ENCODE peak calls at places on chromosomes 3 and 15, in eight cellular contexts. One of them, this sample, is unnamed.

GRCh38 chr3:172848910-172849309 is 98.4 kb downstream of the ECT2 start:
- DNase-seq in NCI-H2029: no peak
- DNase-seq in neuronal stem cell: no peak
- DNase-seq in Karpas-422: no peak
- DNase-seq in astrocyte: peak; percentile 80
- DNase-seq in NCI-H2081: no peak
- DNase-seq in GOT3: no peak
- DNase-seq in globus pallidus: no peak
- DNase-seq in this sample: no peak

GRCh38 chr15:68593826-68594532 is 15.2 kb downstream of the CORO2B start:
- DNase-seq in NCI-H2029: no peak
- DNase-seq in neuronal stem cell: no peak
- DNase-seq in Karpas-422: no peak
- DNase-seq in astrocyte: no peak
- DNase-seq in NCI-H2081: no peak
- DNase-seq in GOT3: no peak
- DNase-seq in globus pallidus: no peak
- DNase-seq in this sample: no peak

GRCh38 chr3:126476166-126476975 is 680 bp upstream of the ZXDC start:
- DNase-seq in NCI-H2029: peak; percentile 47
- DNase-seq in neuronal stem cell: peak; percentile 41
- DNase-seq in Karpas-422: peak; percentile 53
- DNase-seq in astrocyte: peak; percentile 16
- DNase-seq in NCI-H2081: peak; percentile 57
- DNase-seq in GOT3: no peak
- DNase-seq in globus pallidus: peak; percentile 75
- DNase-seq in this sample: peak; percentile 52

GRCh38 chr3:54965746-54966145 is 37.9 kb upstream of the LRTM1 start:
- DNase-seq in NCI-H2029: no peak
- DNase-seq in neuronal stem cell: no peak
- DNase-seq in Karpas-422: no peak
- DNase-seq in astrocyte: peak; percentile 96
- DNase-seq in NCI-H2081: no peak
- DNase-seq in GOT3: no peak
- DNase-seq in globus pallidus: no peak
- DNase-seq in this sample: no peak

GRCh38 chr3:123627673-123628670 is 43.1 kb upstream of the HACD2 start:
- DNase-seq in NCI-H2029: peak; percentile 51
- DNase-seq in neuronal stem cell: no peak
- DNase-seq in Karpas-422: no peak
- DNase-seq in astrocyte: no peak
- DNase-seq in NCI-H2081: peak; percentile 48
- DNase-seq in GOT3: no peak
- DNase-seq in globus pallidus: no peak
- DNase-seq in this sample: no peak

GRCh38 chr3:122940628-122941086 is 86.9 kb downstream of the SEMA5B start:
- DNase-seq in NCI-H2029: no peak
- DNase-seq in neuronal stem cell: no peak
- DNase-seq in Karpas-422: no peak
- DNase-seq in astrocyte: no peak
- DNase-seq in NCI-H2081: no peak
- DNase-seq in GOT3: no peak
- DNase-seq in globus pallidus: no peak
- DNase-seq in this sample: no peak

GRCh38 chr3:53083949-53084309 is 38.1 kb upstream of the SFMBT1 start:
- DNase-seq in NCI-H2029: no peak
- DNase-seq in neuronal stem cell: no peak
- DNase-seq in Karpas-422: no peak
- DNase-seq in astrocyte: no peak
- DNase-seq in NCI-H2081: no peak
- DNase-seq in GOT3: no peak
- DNase-seq in globus pallidus: no peak
- DNase-seq in this sample: no peak

GRCh38 chr15:58346361-58346760 is 85.4 kb upstream of the LIPC start:
- DNase-seq in NCI-H2029: no peak
- DNase-seq in neuronal stem cell: no peak
- DNase-seq in Karpas-422: no peak
- DNase-seq in astrocyte: peak; percentile 51
- DNase-seq in NCI-H2081: no peak
- DNase-seq in GOT3: no peak
- DNase-seq in globus pallidus: no peak
- DNase-seq in this sample: no peak

GRCh38 chr3:61073532-61073931 is 177.7 kb downstream of the FHIT start:
- DNase-seq in NCI-H2029: no peak
- DNase-seq in neuronal stem cell: no peak
- DNase-seq in Karpas-422: no peak
- DNase-seq in astrocyte: no peak
- DNase-seq in NCI-H2081: no peak
- DNase-seq in GOT3: no peak
- DNase-seq in globus pallidus: no peak
- DNase-seq in this sample: no peak

GRCh38 chr15:64532921-64533320 is 72.5 kb downstream of the ZNF609 start:
- DNase-seq in NCI-H2029: no peak
- DNase-seq in neuronal stem cell: no peak
- DNase-seq in Karpas-422: no peak
- DNase-seq in astrocyte: no peak
- DNase-seq in NCI-H2081: no peak
- DNase-seq in GOT3: no peak
- DNase-seq in globus pallidus: no peak
- DNase-seq in this sample: no peak

GRCh38 chr15:77858677-77859490 is 218.6 kb downstream of the TBC1D2B start:
- DNase-seq in NCI-H2029: no peak
- DNase-seq in neuronal stem cell: no peak
- DNase-seq in Karpas-422: peak; percentile 73
- DNase-seq in astrocyte: no peak
- DNase-seq in NCI-H2081: no peak
- DNase-seq in GOT3: no peak
- DNase-seq in globus pallidus: no peak
- DNase-seq in this sample: no peak

GRCh38 chr3:178966299-178967183 is 105.1 kb downstream of the ZMAT3 start:
- DNase-seq in NCI-H2029: peak; percentile 67
- DNase-seq in neuronal stem cell: no peak
- DNase-seq in Karpas-422: peak; percentile 65
- DNase-seq in astrocyte: peak; percentile 20
- DNase-seq in NCI-H2081: peak; percentile 77
- DNase-seq in GOT3: no peak
- DNase-seq in globus pallidus: peak; percentile 58
- DNase-seq in this sample: peak; percentile 35

GRCh38 chr3:108345492-108346205 is 49.3 kb downstream of the HHLA2 start:
- DNase-seq in NCI-H2029: no peak
- DNase-seq in neuronal stem cell: no peak
- DNase-seq in Karpas-422: no peak
- DNase-seq in astrocyte: peak; percentile 35
- DNase-seq in NCI-H2081: no peak
- DNase-seq in GOT3: no peak
- DNase-seq in globus pallidus: no peak
- DNase-seq in this sample: no peak

GRCh38 chr3:117118604-117119003 is 409.0 kb downstream of the TUSC7 start:
- DNase-seq in NCI-H2029: no peak
- DNase-seq in neuronal stem cell: no peak
- DNase-seq in Karpas-422: no peak
- DNase-seq in astrocyte: peak; percentile 7
- DNase-seq in NCI-H2081: no peak
- DNase-seq in GOT3: no peak
- DNase-seq in globus pallidus: no peak
- DNase-seq in this sample: no peak

GRCh38 chr3:35448121-35448520 is 191.2 kb upstream of the ARPP21 start:
- DNase-seq in NCI-H2029: no peak
- DNase-seq in neuronal stem cell: no peak
- DNase-seq in Karpas-422: no peak
- DNase-seq in astrocyte: no peak
- DNase-seq in NCI-H2081: no peak
- DNase-seq in GOT3: no peak
- DNase-seq in globus pallidus: no peak
- DNase-seq in this sample: no peak

GRCh38 chr15:25177955-25178801 is 223.4 kb downstream of the SNRPN start:
- DNase-seq in NCI-H2029: no peak
- DNase-seq in neuronal stem cell: no peak
- DNase-seq in Karpas-422: no peak
- DNase-seq in astrocyte: no peak
- DNase-seq in NCI-H2081: no peak
- DNase-seq in GOT3: no peak
- DNase-seq in globus pallidus: no peak
- DNase-seq in this sample: no peak

GRCh38 chr15:48566669-48567068 is 78.8 kb downstream of the FBN1 start:
- DNase-seq in NCI-H2029: no peak
- DNase-seq in neuronal stem cell: no peak
- DNase-seq in Karpas-422: no peak
- DNase-seq in astrocyte: peak; percentile 72
- DNase-seq in NCI-H2081: no peak
- DNase-seq in GOT3: no peak
- DNase-seq in globus pallidus: no peak
- DNase-seq in this sample: no peak

GRCh38 chr15:68383161-68384074 is 48.5 kb downstream of the ITGA11 start:
- DNase-seq in NCI-H2029: peak; percentile 19
- DNase-seq in neuronal stem cell: peak; percentile 23
- DNase-seq in Karpas-422: peak; percentile 89
- DNase-seq in astrocyte: no peak
- DNase-seq in NCI-H2081: no peak
- DNase-seq in GOT3: no peak
- DNase-seq in globus pallidus: peak; percentile 30
- DNase-seq in this sample: no peak

GRCh38 chr3:42501321-42501680 is 1.1 kb upstream of the VIPR1 start:
- DNase-seq in NCI-H2029: no peak
- DNase-seq in neuronal stem cell: no peak
- DNase-seq in Karpas-422: no peak
- DNase-seq in astrocyte: no peak
- DNase-seq in NCI-H2081: no peak
- DNase-seq in GOT3: no peak
- DNase-seq in globus pallidus: no peak
- DNase-seq in this sample: no peak

GRCh38 chr3:70612920-70613319 is 300.5 kb upstream of the MDFIC2 start:
- DNase-seq in NCI-H2029: no peak
- DNase-seq in neuronal stem cell: no peak
- DNase-seq in Karpas-422: no peak
- DNase-seq in astrocyte: no peak
- DNase-seq in NCI-H2081: no peak
- DNase-seq in GOT3: no peak
- DNase-seq in globus pallidus: no peak
- DNase-seq in this sample: no peak

GRCh38 chr3:66106788-66107187 is 68.1 kb upstream of the MAGI1 start:
- DNase-seq in NCI-H2029: no peak
- DNase-seq in neuronal stem cell: no peak
- DNase-seq in Karpas-422: no peak
- DNase-seq in astrocyte: no peak
- DNase-seq in NCI-H2081: no peak
- DNase-seq in GOT3: no peak
- DNase-seq in globus pallidus: no peak
- DNase-seq in this sample: no peak

GRCh38 chr3:14179114-14179465 is 473 bp downstream of the LSM3 start:
- DNase-seq in NCI-H2029: no peak
- DNase-seq in neuronal stem cell: no peak
- DNase-seq in Karpas-422: no peak
- DNase-seq in astrocyte: no peak
- DNase-seq in NCI-H2081: no peak
- DNase-seq in GOT3: no peak
- DNase-seq in globus pallidus: peak; percentile 1
- DNase-seq in this sample: no peak

GRCh38 chr3:66107855-66108254 is 69.1 kb upstream of the MAGI1 start:
- DNase-seq in NCI-H2029: no peak
- DNase-seq in neuronal stem cell: no peak
- DNase-seq in Karpas-422: no peak
- DNase-seq in astrocyte: peak; percentile 69
- DNase-seq in NCI-H2081: no peak
- DNase-seq in GOT3: no peak
- DNase-seq in globus pallidus: no peak
- DNase-seq in this sample: no peak

GRCh38 chr3:185559706-185560090 is 7.3 kb upstream of the LIPH start:
- DNase-seq in NCI-H2029: no peak
- DNase-seq in neuronal stem cell: no peak
- DNase-seq in Karpas-422: no peak
- DNase-seq in astrocyte: no peak
- DNase-seq in NCI-H2081: no peak
- DNase-seq in GOT3: no peak
- DNase-seq in globus pallidus: no peak
- DNase-seq in this sample: no peak

GRCh38 chr3:139607981-139608380 is 68.4 kb upstream of the RBP1 start:
- DNase-seq in NCI-H2029: no peak
- DNase-seq in neuronal stem cell: no peak
- DNase-seq in Karpas-422: no peak
- DNase-seq in astrocyte: no peak
- DNase-seq in NCI-H2081: peak; percentile 25
- DNase-seq in GOT3: no peak
- DNase-seq in globus pallidus: no peak
- DNase-seq in this sample: no peak

GRCh38 chr3:127266186-127266585 is 21.7 kb downstream of the PRR20G start:
- DNase-seq in NCI-H2029: no peak
- DNase-seq in neuronal stem cell: no peak
- DNase-seq in Karpas-422: no peak
- DNase-seq in astrocyte: no peak
- DNase-seq in NCI-H2081: no peak
- DNase-seq in GOT3: no peak
- DNase-seq in globus pallidus: no peak
- DNase-seq in this sample: no peak

GRCh38 chr3:192246847-192247520 is 480.4 kb downstream of the FGF12 start:
- DNase-seq in NCI-H2029: no peak
- DNase-seq in neuronal stem cell: no peak
- DNase-seq in Karpas-422: no peak
- DNase-seq in astrocyte: no peak
- DNase-seq in NCI-H2081: no peak
- DNase-seq in GOT3: no peak
- DNase-seq in globus pallidus: no peak
- DNase-seq in this sample: no peak

GRCh38 chr3:54240319-54240718 is 118.0 kb downstream of the CACNA2D3 start:
- DNase-seq in NCI-H2029: no peak
- DNase-seq in neuronal stem cell: no peak
- DNase-seq in Karpas-422: no peak
- DNase-seq in astrocyte: no peak
- DNase-seq in NCI-H2081: no peak
- DNase-seq in GOT3: no peak
- DNase-seq in globus pallidus: no peak
- DNase-seq in this sample: no peak

GRCh38 chr3:115901008-115901407 is 277.7 kb downstream of the GAP43 start:
- DNase-seq in NCI-H2029: no peak
- DNase-seq in neuronal stem cell: no peak
- DNase-seq in Karpas-422: no peak
- DNase-seq in astrocyte: no peak
- DNase-seq in NCI-H2081: no peak
- DNase-seq in GOT3: no peak
- DNase-seq in globus pallidus: no peak
- DNase-seq in this sample: no peak

GRCh38 chr3:23219117-23219516 is 16.0 kb downstream of the UBE2E2 start:
- DNase-seq in NCI-H2029: no peak
- DNase-seq in neuronal stem cell: no peak
- DNase-seq in Karpas-422: no peak
- DNase-seq in astrocyte: peak; percentile 59
- DNase-seq in NCI-H2081: no peak
- DNase-seq in GOT3: no peak
- DNase-seq in globus pallidus: no peak
- DNase-seq in this sample: no peak

GRCh38 chr3:135215516-135215915 is 420.5 kb downstream of the EPHB1 start:
- DNase-seq in NCI-H2029: no peak
- DNase-seq in neuronal stem cell: no peak
- DNase-seq in Karpas-422: no peak
- DNase-seq in astrocyte: no peak
- DNase-seq in NCI-H2081: no peak
- DNase-seq in GOT3: no peak
- DNase-seq in globus pallidus: no peak
- DNase-seq in this sample: no peak

GRCh38 chr3:59769132-59769531 is 719.3 kb upstream of the CFAP20DC start:
- DNase-seq in NCI-H2029: no peak
- DNase-seq in neuronal stem cell: no peak
- DNase-seq in Karpas-422: no peak
- DNase-seq in astrocyte: no peak
- DNase-seq in NCI-H2081: no peak
- DNase-seq in GOT3: no peak
- DNase-seq in globus pallidus: no peak
- DNase-seq in this sample: no peak

GRCh38 chr3:117547956-117548550 is 838.5 kb downstream of the TUSC7 start:
- DNase-seq in NCI-H2029: no peak
- DNase-seq in neuronal stem cell: no peak
- DNase-seq in Karpas-422: no peak
- DNase-seq in astrocyte: peak; percentile 83
- DNase-seq in NCI-H2081: no peak
- DNase-seq in GOT3: no peak
- DNase-seq in globus pallidus: no peak
- DNase-seq in this sample: no peak

This sample was measured in NCI-H526 treated with DMSO at 0.1 percent for 48 hours.